ENCODE peak calls at places on chromosomes 6 and 20, in seven cellular contexts. C is Panc1; H is aorta; Q is A549; K is fibroblast of the aortic adventitia; N is CD8-positive, alpha-beta T cell; D is GM12878. F is an unnamed sample.

GRCh38 chr6:3825331-3825831 is 23.8 kb upstream of the FAM50B start:
- DNase-seq in C (no peak), H (peak), Q (no peak), K (peak), N (no peak), D (no peak), F (no peak)

GRCh38 chr6:160031442-160031841 is 62.6 kb downstream of the IGF2R start:
- DNase-seq in C (no peak), H (no peak), Q (no peak), K (peak), N (no peak), D (no peak), F (no peak)

GRCh38 chr20:18191336-18191735 is 53.7 kb downstream of the KAT14 start:
- DNase-seq in C (no peak), H (no peak), Q (no peak), K (no peak), N (no peak), D (no peak), F (no peak)

GRCh38 chr6:81838724-81839425 is 86.4 kb upstream of the TENT5A start:
- DNase-seq in C (no peak), H (no peak), Q (no peak), K (no peak), N (no peak), D (no peak), F (no peak)

GRCh38 chr6:152240436-152240835 is 396.7 kb downstream of the SYNE1 start:
- DNase-seq in C (no peak), H (no peak), Q (no peak), K (no peak), N (no peak), D (no peak), F (no peak)

GRCh38 chr6:41258196-41258493 is 28.3 kb downstream of the TREM1 start:
- DNase-seq in C (no peak), H (no peak), Q (no peak), K (no peak), N (no peak), D (no peak), F (no peak)

GRCh38 chr6:69338431-69339162 is 458.2 kb downstream of the LMBRD1 start:
- DNase-seq in C (no peak), H (no peak), Q (no peak), K (no peak), N (no peak), D (no peak), F (no peak)

GRCh38 chr6:37289931-37290330 is 32.0 kb upstream of the TMEM217 start:
- DNase-seq in C (no peak), H (no peak), Q (no peak), K (no peak), N (no peak), D (no peak), F (no peak)

GRCh38 chr20:1832634-1833033 is 62.6 kb upstream of the SIRPA start:
- DNase-seq in C (no peak), H (no peak), Q (no peak), K (no peak), N (no peak), D (no peak), F (no peak)

GRCh38 chr6:147741419-147741818 is 232.9 kb downstream of the SAMD5 start:
- DNase-seq in C (no peak), H (no peak), Q (no peak), K (no peak), N (no peak), D (no peak), F (no peak)

GRCh38 chr6:64998173-64998572 is 708.9 kb downstream of the EYS start:
- DNase-seq in C (no peak), H (no peak), Q (no peak), K (no peak), N (no peak), D (no peak), F (no peak)

GRCh38 chr20:21808863-21809664 is 103.6 kb downstream of the PAX1 start:
- DNase-seq in C (no peak), H (peak), Q (peak), K (peak), N (no peak), D (no peak), F (peak)

GRCh38 chr6:35611235-35611634 is 77.5 kb downstream of the FKBP5 start:
- DNase-seq in C (no peak), H (no peak), Q (no peak), K (peak), N (no peak), D (no peak), F (peak)

GRCh38 chr20:31605902-31606677 is 1.0 kb downstream of the ID1 start:
- DNase-seq in C (no peak), H (peak), Q (no peak), K (peak), N (no peak), D (no peak), F (peak)

GRCh38 chr6:108575905-108576494 is 15.3 kb downstream of the FOXO3 start:
- DNase-seq in C (no peak), H (no peak), Q (no peak), K (no peak), N (no peak), D (no peak), F (no peak)

GRCh38 chr6:39684790-39685485 is 40.3 kb downstream of the KIF6 start:
- DNase-seq in C (no peak), H (no peak), Q (no peak), K (peak), N (no peak), D (no peak), F (no peak)

GRCh38 chr6:159654483-159655098 is 38.5 kb downstream of the SOD2 start:
- DNase-seq in C (peak), H (no peak), Q (peak), K (peak), N (no peak), D (peak), F (peak)

GRCh38 chr20:17499041-17499440 is 32.1 kb downstream of the BFSP1 start:
- DNase-seq in C (no peak), H (no peak), Q (no peak), K (no peak), N (no peak), D (no peak), F (peak)

GRCh38 chr20:43853918-43854317 is 60.7 kb upstream of the TOX2 start:
- DNase-seq in C (no peak), H (no peak), Q (no peak), K (no peak), N (no peak), D (no peak), F (no peak)

GRCh38 chr20:25248501-25249172 is 752 bp downstream of the PYGB start:
- DNase-seq in C (no peak), H (peak), Q (peak), K (peak), N (no peak), D (no peak), F (peak)

GRCh38 chr6:82397962-82398692 is 34.5 kb downstream of the TPBG start:
- DNase-seq in C (peak), H (no peak), Q (no peak), K (peak), N (no peak), D (no peak), F (no peak)

GRCh38 chr6:33197431-33198048 is 2.9 kb downstream of the RXRB start:
- DNase-seq in C (no peak), H (peak), Q (peak), K (peak), N (no peak), D (no peak), F (peak)

GRCh38 chr6:51619042-51619799 is 468.2 kb downstream of the PKHD1 start:
- DNase-seq in C (no peak), H (no peak), Q (no peak), K (no peak), N (no peak), D (no peak), F (no peak)

GRCh38 chr20:43681468-43681942 is 14.6 kb downstream of the MYBL2 start:
- DNase-seq in C (no peak), H (no peak), Q (no peak), K (no peak), N (no peak), D (peak), F (no peak)

GRCh38 chr6:162119349-162119748 is 608.2 kb downstream of the PRKN start:
- DNase-seq in C (no peak), H (no peak), Q (no peak), K (no peak), N (no peak), D (no peak), F (no peak)

DNA sequence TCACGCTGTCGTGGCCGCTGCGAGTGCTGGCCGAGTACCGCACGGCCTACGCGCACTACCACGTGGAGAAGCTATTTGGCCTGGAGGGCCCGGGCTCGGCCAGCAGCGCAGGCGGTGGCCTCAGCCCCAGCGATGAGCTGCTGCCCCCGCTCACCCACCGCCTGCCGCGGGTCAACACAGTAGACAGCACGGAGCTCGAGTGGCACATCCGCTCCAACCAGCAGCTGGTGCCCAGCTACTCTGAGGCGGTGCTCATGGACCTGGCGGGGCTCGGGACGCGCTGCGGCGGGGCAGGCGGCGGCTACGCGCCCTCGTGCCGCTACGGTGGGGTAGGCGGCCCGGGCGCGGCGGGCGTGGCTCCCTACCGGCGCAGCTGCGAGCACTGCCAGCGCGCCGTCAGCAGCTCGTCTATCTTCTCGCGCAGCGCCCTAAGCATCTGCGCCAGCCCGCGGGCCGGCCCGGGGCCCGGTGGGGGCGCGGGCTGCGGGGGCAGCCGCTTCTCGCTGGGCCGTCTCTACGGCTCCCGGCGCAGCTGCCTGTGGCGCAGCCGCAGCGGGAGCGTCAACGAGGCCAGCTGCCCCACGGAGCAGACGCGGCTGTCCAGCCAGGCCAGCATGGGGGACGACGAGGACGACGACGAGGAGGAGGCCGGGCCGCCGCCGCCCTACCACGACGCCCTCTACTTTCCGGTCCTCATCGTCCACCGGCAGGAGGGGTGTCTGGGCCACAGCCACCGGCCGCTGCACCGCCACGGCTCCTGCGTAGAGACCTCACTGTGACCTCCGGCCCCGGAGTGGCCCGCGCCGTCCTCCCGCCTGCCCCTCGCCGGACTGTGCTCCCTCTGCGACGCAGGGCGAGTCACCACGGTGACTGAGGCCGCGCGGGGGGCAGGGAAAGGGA is 5.7 kb downstream of the TMEM151B start:
- DNase-seq in C (no peak), H (no peak), Q (no peak), K (no peak), N (no peak), D (no peak), F (no peak)
- H3K4me3 ChIP-seq in C (peak), H (no peak), Q (no peak), K (no peak), N (peak), D (no peak), F (no peak)

DNA sequence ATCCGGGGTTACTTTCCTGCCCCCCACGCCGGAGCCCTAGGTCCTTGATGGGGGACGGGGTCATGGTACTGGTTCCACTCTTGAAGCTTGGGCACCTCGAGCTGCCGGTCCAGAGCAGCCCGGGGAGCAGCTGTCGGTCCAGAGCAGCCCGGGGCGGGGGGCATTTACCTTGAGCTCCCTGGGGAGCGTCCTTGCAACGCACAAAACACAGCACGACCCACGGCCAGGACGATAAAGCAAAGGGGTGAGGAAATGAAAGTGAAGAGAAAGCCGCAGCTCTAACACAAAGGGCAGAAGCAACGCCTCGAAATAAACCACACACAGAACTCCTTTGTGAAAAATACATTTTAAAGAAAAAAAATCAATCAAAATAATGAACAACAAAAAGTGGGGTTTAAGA is 39.1 kb downstream of the KCNQ2 start:
- DNase-seq in C (no peak), H (no peak), Q (no peak), K (no peak), N (no peak), D (no peak), F (no peak)
- H3K4me3 ChIP-seq in C (no peak), H (no peak), Q (no peak), K (no peak), N (no peak), D (no peak), F (no peak)

GRCh38 chr6:17705428-17705777 is 1.3 kb downstream of the NUP153 start:
- DNase-seq in C (no peak), H (no peak), Q (peak), K (peak), N (no peak), D (no peak), F (peak)

GRCh38 chr6:17706580-17707370 is at the start of gene NUP153:
- DNase-seq in C (peak), H (peak), Q (peak), K (peak), N (peak), D (peak), F (peak)

GRCh38 chr6:17709476-17709875 is 2.8 kb upstream of the NUP153 start:
- DNase-seq in C (no peak), H (no peak), Q (no peak), K (peak), N (no peak), D (no peak), F (no peak)

GRCh38 chr6:17705778-17706579 is 746 bp downstream of the NUP153 start:
- DNase-seq in C (no peak), H (peak), Q (peak), K (peak), N (peak), D (no peak), F (peak)

GRCh38 chr6:17707371-17707651 is 586 bp upstream of the NUP153 start:
- DNase-seq in C (no peak), H (no peak), Q (no peak), K (no peak), N (no peak), D (no peak), F (no peak)
- H3K4me3 ChIP-seq in C (peak), H (peak), Q (peak), K (peak), N (peak), D (peak), F (peak)

GRCh38 chr6:16827627-16828026 is 66.4 kb upstream of the ATXN1 start:
- DNase-seq in C (no peak), H (no peak), Q (no peak), K (no peak), N (no peak), D (no peak), F (no peak)

GRCh38 chr6:16828058-16828457 is 66.8 kb upstream of the ATXN1 start:
- DNase-seq in C (no peak), H (no peak), Q (no peak), K (no peak), N (no peak), D (no peak), F (no peak)

GRCh38 chr6:16832027-16832688 is 70.9 kb upstream of the ATXN1 start:
- DNase-seq in C (no peak), H (no peak), Q (no peak), K (no peak), N (no peak), D (no peak), F (no peak)

GRCh38 chr6:16832721-16833120 is 71.5 kb upstream of the ATXN1 start:
- DNase-seq in C (no peak), H (no peak), Q (no peak), K (no peak), N (no peak), D (no peak), F (no peak)

DNA sequence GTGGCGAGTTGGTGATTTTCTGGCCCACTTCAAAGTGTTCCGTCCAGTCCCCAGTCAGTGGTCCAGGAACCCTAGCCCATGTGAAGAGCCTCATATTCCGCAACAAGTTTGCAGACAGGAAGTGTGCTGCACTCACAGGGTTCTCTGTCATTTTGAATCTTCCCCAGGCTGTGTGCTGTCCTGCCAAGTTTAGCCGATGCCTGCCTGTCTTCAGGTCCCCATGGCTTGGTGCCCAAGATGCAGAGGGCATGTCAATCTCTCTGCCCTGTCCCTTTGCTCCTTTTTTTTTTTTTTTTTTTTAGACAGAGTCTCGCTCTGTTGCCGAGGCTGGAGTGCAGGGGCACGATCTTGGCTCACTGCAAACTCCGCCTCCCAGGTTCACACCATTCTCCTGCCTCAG is 69.9 kb upstream of the ATXN1 start:
- DNase-seq in C (no peak), H (no peak), Q (no peak), K (no peak), N (no peak), D (no peak), F (no peak)
- H3K4me3 ChIP-seq in C (no peak), H (no peak), Q (no peak), K (no peak), N (no peak), D (no peak), F (no peak)

GRCh38 chr20:50532231-50532630 is 22.0 kb downstream of the PTPN1 start:
- DNase-seq in C (no peak), H (no peak), Q (no peak), K (no peak), N (no peak), D (no peak), F (no peak)
- H3K4me3 ChIP-seq in C (no peak), H (no peak), Q (no peak), K (no peak), N (no peak), D (no peak), F (no peak)

GRCh38 chr20:59608396-59608795 is 4.1 kb downstream of the PHACTR3 start:
- DNase-seq in C (no peak), H (peak), Q (no peak), K (no peak), N (no peak), D (no peak), F (no peak)

GRCh38 chr20:59606566-59606965 is 2.2 kb downstream of the PHACTR3 start:
- DNase-seq in C (no peak), H (peak), Q (no peak), K (no peak), N (no peak), D (no peak), F (no peak)

GRCh38 chr20:59603727-59604608 is at the start of gene PHACTR3:
- DNase-seq in C (no peak), H (peak), Q (no peak), K (no peak), N (no peak), D (no peak), F (no peak)

GRCh38 chr20:59604770-59605665 is 678 bp downstream of the PHACTR3 start:
- DNase-seq in C (no peak), H (peak), Q (no peak), K (no peak), N (no peak), D (no peak), F (no peak)

DNA sequence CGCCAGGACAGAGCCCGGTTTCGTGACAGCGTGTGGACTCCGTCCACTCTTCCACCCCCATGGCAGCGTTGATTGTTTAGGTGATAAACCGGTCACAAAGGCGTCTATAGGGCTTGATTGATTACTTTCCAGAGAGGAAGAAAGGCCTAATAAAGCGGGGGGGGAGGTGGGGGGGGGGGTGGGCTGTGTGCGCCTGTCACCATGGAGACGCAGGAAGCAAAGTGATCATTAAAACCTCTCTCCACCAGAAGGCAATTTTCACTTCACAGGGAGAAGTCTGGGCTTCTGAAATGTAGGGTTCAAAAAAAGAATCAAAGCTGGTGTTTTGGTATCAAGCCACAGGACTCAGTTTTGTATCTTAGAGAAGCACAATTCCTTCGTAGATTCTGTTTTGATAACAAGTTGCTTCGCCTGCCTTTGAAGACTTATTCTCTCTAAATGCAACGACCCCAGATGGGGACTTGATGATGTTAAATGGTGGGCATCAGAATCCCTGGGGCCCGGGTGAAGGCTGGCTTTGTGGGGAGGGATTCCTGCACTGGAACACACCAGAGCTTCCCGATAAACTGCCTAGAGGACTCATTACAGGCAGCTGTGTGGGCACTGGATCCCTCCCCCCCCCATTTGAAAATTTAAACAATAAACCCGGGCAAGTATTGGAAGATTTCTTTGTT is 1.5 kb downstream of the PHACTR3 start:
- DNase-seq in C (no peak), H (peak), Q (no peak), K (no peak), N (no peak), D (no peak), F (no peak)
- H3K4me3 ChIP-seq in C (no peak), H (no peak), Q (no peak), K (no peak), N (no peak), D (no peak), F (no peak)

DNA sequence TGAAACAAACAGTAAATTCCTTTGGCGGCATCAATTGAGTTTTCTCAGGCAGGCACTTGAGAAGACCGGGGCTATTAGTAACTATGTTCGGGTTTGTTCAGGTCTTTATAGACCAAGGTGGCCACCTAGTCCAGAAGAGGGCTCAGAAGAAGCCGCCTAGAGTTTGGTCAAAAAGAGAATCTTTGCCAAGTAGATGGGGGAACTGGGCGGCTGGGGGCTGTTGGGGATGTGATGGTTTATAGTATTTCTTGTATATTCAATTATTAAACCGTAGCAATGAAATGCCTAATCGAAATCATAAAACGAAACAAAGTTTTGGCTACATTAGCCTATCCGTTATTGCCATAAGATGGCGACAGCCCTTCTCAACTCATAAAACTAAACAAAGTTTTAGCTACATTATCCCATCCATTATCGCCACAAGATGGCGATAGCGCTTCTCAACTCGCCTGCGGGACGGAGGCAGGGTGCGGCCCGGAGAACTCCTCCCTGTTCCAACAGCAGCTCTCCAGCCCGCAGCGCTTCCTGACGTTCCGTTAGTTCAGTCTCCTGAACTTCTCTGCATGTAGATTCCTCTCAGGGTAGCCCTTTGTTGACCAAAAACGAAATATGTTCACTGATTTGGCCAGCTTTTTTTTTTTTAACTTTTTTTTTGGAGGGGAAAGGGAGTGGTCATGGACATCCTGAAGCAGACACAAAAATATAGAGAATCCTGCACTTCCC is 120.5 kb upstream of the PRSS16 start:
- DNase-seq in C (peak), H (peak), Q (peak), K (peak), N (peak), D (peak), F (peak)
- H3K4me3 ChIP-seq in C (peak), H (peak), Q (peak), K (peak), N (peak), D (peak), F (peak)